ENCODE peak calls at places on chromosomes 11 and 22, in four cellular contexts. G is HEK293T, F is K562, X is WTC11. Q is an unnamed sample.

GRCh38 chr11:43580735-43581369 is 99.7 kb upstream of the HSD17B12 start:
- DNase-seq in G (peak; percentile 38), F (peak; percentile 54), X (peak; percentile 43), Q (no peak)

GRCh38 chr22:37263966-37264887 is 18.1 kb upstream of the CYTH4 start:
- DNase-seq in G (no peak), F (no peak), X (no peak), Q (no peak)

GRCh38 chr11:24496728-24497396 is at the start of gene LUZP2:
- DNase-seq in G (peak; percentile 33), F (no peak), X (peak; percentile 65), Q (no peak)

GRCh38 chr11:62999649-63000048 is 14.9 kb upstream of the SLC22A6 start:
- DNase-seq in G (no peak), F (no peak), X (no peak), Q (no peak)

GRCh38 chr11:101516546-101516945 is 67.3 kb downstream of the TRPC6 start:
- DNase-seq in G (no peak), F (no peak), X (peak; percentile 47), Q (no peak)

GRCh38 chr11:60307507-60308195 is 19.4 kb upstream of the MS4A6E start:
- DNase-seq in G (no peak), F (no peak), X (no peak), Q (no peak)

GRCh38 chr22:29342177-29342576 is 26.7 kb upstream of the RASL10A start:
- DNase-seq in G (no peak), F (no peak), X (no peak), Q (no peak)

GRCh38 chr22:39147335-39148023 is 5.0 kb downstream of the CBX7 start:
- DNase-seq in G (no peak), F (no peak), X (no peak), Q (no peak)

DNA sequence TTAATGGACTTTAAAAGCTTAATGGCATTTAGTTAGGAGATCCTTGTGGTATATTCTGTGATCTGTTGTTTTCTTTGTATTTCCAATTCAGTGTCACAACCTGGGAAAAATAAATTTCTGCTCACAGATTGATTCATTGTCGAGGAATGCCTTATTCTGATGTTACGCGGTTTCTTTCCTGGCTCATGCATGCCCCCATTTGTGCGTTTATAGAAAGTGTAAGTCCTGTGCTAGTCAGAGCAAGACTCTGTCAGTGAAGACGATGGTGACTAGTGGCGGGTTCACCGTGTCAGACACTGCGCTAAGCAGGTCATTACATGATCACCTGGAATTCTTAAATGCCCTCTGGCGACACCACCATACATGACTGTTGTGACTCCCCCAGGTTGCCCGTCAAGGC is 169.4 kb downstream of the TBC1D22A start:
- DNase-seq in G (no peak), F (no peak), X (no peak), Q (no peak)
- TF ChIP-seq SP1 in G (no peak), F (no peak), X (no peak), Q (no peak)

GRCh38 chr11:122440783-122441701 is 214.5 kb upstream of the UBASH3B start:
- DNase-seq in G (no peak), F (no peak), X (peak; percentile 58), Q (no peak)
- TF ChIP-seq SP1 in G (no peak), F (no peak), X (no peak), Q (no peak)

GRCh38 chr11:61896665-61897386 is 5.5 kb upstream of the FADS3 start:
- DNase-seq in G (no peak), F (no peak), X (no peak), Q (no peak)

GRCh38 chr11:61895718-61896059 is 4.3 kb upstream of the FADS3 start:
- DNase-seq in G (no peak), F (no peak), X (no peak), Q (no peak)

GRCh38 chr11:61897387-61898246 is 6.3 kb upstream of the FADS3 start:
- DNase-seq in G (peak; percentile 86), F (peak; percentile 88), X (peak; percentile 94), Q (no peak)

GRCh38 chr11:61893981-61894380 is 2.6 kb upstream of the FADS3 start:
- DNase-seq in G (no peak), F (no peak), X (no peak), Q (no peak)

GRCh38 chr11:61895046-61895717 is 3.8 kb upstream of the FADS3 start:
- DNase-seq in G (no peak), F (no peak), X (no peak), Q (no peak)
- TF ChIP-seq SP1 in G (no peak), F (no peak), X (no peak), Q (no peak)

GRCh38 chr11:108221401-108221800 is 1.0 kb downstream of the NPAT start:
- DNase-seq in G (no peak), F (no peak), X (no peak), Q (no peak)
- TF ChIP-seq SP1 in G (no peak), F (no peak), X (no peak), Q (no peak)

GRCh38 chr22:19127329-19128008 is 3.6 kb upstream of the TSSK2 start:
- DNase-seq in G (no peak), F (no peak), X (no peak), Q (no peak)
- TF ChIP-seq SP1 in G (no peak), F (no peak), X (no peak), Q (no peak)

DNA sequence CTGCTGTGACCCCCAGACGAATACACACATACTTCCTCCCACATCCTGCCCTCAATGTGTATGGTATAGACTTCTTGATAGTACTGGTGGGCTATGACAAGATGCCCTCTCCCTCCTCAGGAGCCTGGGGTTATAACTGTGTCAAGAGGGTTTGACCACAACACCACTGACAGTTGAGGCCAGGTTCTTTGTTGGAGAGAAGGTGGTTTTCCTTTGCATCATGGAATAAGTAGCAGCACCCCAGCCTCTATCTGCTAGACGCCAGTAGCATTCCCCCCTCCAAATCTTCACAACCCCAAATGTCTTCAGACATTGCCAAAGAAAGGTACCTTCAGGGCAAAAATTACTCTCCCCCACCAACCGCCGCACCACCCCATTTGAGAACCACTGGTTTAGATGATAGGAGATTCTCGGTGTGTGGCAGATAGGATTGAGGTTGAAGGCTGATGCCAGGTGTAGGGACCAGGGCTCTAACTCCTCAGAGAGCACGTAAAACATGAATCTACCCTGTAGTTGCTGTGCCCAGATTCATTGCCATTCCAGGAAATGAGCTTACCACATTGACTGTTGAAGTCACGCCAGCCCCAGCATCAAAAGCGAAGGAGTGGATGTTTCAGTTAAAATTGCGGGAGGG is 5.5 kb upstream of the MYO18B start:
- DNase-seq in G (no peak), F (no peak), X (no peak), Q (no peak)
- TF ChIP-seq SP1 in G (no peak), F (no peak), X (no peak), Q (no peak)

DNA sequence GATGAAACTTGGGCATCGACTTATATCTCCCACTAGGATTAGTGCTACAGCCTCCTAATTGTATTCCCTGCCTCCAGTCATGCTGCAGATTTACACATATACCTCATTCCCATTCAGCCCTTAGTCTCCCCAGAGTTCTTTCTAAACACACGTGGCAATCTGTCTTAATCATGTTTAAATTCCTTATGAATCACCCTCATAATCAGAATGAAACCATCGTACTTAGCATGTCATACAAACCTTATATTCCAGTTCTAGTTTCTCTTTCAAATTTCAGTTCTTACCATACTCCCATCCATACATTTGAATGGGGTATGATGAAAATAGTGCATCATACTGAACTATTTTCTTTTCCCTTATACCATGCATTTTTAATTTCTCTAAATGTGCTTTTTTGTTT is 6.0 kb upstream of the OR10A2 start:
- DNase-seq in G (no peak), F (no peak), X (no peak), Q (no peak)
- TF ChIP-seq SP1 in G (no peak), F (no peak), X (no peak), Q (no peak)

DNA sequence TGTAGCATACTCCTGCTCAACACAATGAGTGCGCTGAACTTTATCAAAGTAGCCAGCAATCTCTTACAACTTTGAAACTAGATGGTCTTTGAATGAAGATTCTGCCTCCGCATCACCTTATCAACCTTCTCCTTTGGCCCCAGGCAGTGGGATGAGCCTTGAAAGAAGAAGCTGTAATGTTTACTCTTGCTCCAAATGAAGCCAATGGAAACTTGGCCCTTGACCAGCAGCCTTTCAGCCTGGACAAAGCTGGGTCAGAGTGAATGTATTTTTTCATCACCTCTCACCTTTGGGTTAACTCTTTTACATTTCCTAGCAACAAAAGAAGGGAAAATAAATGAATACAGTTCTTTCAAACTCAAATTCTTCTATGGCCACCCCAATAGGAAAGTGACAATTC is 359.1 kb downstream of the KCNA4 start:
- DNase-seq in G (no peak), F (no peak), X (no peak), Q (no peak)
- TF ChIP-seq SP1 in G (no peak), F (no peak), X (no peak), Q (no peak)

GRCh38 chr11:119795231-119795630 is 66.2 kb upstream of the NECTIN1 start:
- DNase-seq in G (no peak), F (no peak), X (no peak), Q (no peak)
- TF ChIP-seq SP1 in G (no peak), F (no peak), X (no peak), Q (no peak)